ENCODE peak calls at places on chromosomes 6 and 20, in four cellular contexts. B is GM12878, O is A549, J is K562. X is an unnamed sample.

GRCh38 chr20:43936371-43936770 is 21.7 kb downstream of the TOX2 start:
- DNase-seq in B (no peak), O (no peak), J (no peak), X (no peak)

GRCh38 chr6:20008081-20008480 is 170.9 kb downstream of the ID4 start:
- DNase-seq in B (no peak), J (no peak), O (no peak), X (no peak)

GRCh38 chr20:63070771-63071540 is 64.2 kb upstream of the BHLHE23 start:
- DNase-seq in J (no peak), B (no peak), O (no peak), X (no peak)

GRCh38 chr6:158442309-158442705 is 117.6 kb upstream of the TMEM181 start:
- DNase-seq in O (no peak), B (no peak), J (no peak), X (no peak)

GRCh38 chr6:112881027-112881426 is 533.9 kb downstream of the RFPL4B start:
- DNase-seq in B (no peak), J (peak; percentile 20), O (no peak), X (no peak)

GRCh38 chr6:43924222-43924702 is 154.3 kb downstream of the VEGFA start:
- DNase-seq in B (peak; percentile 21), O (no peak), J (no peak), X (no peak)

GRCh38 chr6:140538926-140539325 is 1164.5 kb upstream of the CITED2 start:
- DNase-seq in J (no peak), O (peak; percentile 13), B (no peak), X (no peak)

GRCh38 chr6:10409766-10410209 is 5.1 kb downstream of the TFAP2A start:
- DNase-seq in O (no peak), B (no peak), J (no peak), X (no peak)

GRCh38 chr20:45470262-45470931 is 844 bp downstream of the WFDC2 start:
- DNase-seq in O (no peak), B (no peak), J (no peak), X (no peak)

GRCh38 chr6:12601881-12602280 is 114.7 kb upstream of the PHACTR1 start:
- DNase-seq in B (no peak), J (no peak), O (no peak), X (no peak)

GRCh38 chr20:1803216-1804128 is 91.7 kb upstream of the SIRPA start:
- DNase-seq in J (no peak), B (no peak), O (no peak), X (no peak)

GRCh38 chr6:99736302-99736701 is 129.7 kb downstream of the PRDM13 start:
- DNase-seq in O (peak; percentile 3), J (no peak), B (no peak), X (no peak)

GRCh38 chr20:21352703-21353102 is 44.6 kb downstream of the NKX2-4 start:
- DNase-seq in O (no peak), J (no peak), B (no peak), X (peak; percentile 51)

GRCh38 chr20:54623923-54624569 is 148.7 kb downstream of the DOK5 start:
- DNase-seq in B (no peak), O (no peak), J (no peak), X (no peak)

GRCh38 chr6:137872071-137872470 is 5.0 kb downstream of the TNFAIP3 start:
- DNase-seq in O (no peak), J (no peak), B (no peak), X (no peak)

GRCh38 chr20:24458441-24458840 is 11.0 kb upstream of the SYNDIG1 start:
- DNase-seq in O (no peak), J (no peak), B (no peak), X (no peak)

GRCh38 chr20:61061981-61062380 is 190.1 kb upstream of the CDH4 start:
- DNase-seq in J (no peak), O (no peak), B (no peak), X (no peak)

GRCh38 chr20:48690888-48691287 is 136.9 kb downstream of the PREX1 start:
- DNase-seq in J (peak; percentile 48), O (no peak), B (no peak), X (no peak)

GRCh38 chr20:9374480-9374879 is 139.9 kb upstream of the LAMP5 start:
- DNase-seq in J (no peak), O (no peak), B (no peak), X (no peak)

GRCh38 chr6:7267521-7268091 is 45.4 kb downstream of the SSR1 start:
- DNase-seq in B (no peak), O (peak; percentile 61), J (peak; percentile 73), X (peak; percentile 52)

GRCh38 chr6:25746968-25747367 is 7.6 kb upstream of the SLC17A4 start:
- DNase-seq in O (no peak), J (no peak), B (no peak), X (peak; percentile 21)

GRCh38 chr20:38110525-38111178 is 54.4 kb downstream of the TGM2 start:
- DNase-seq in J (no peak), B (no peak), O (no peak), X (no peak)

GRCh38 chr6:84033523-84034451 is at the start of gene MRAP2:
- DNase-seq in O (peak; percentile 10), B (no peak), J (peak; percentile 68), X (no peak)

GRCh38 chr20:33005908-33006775 is 1.4 kb upstream of the BPIFB2 start:
- DNase-seq in B (no peak), J (no peak), O (no peak), X (peak; percentile 95)

GRCh38 chr20:56839791-56840190 is 210.7 kb downstream of the TFAP2C start:
- DNase-seq in O (no peak), B (no peak), J (no peak), X (no peak)

GRCh38 chr6:4670295-4670694 is 105.9 kb upstream of the CDYL start:
- DNase-seq in B (no peak), J (no peak), O (no peak), X (no peak)

GRCh38 chr20:18430172-18430826 is 36.5 kb downstream of the DZANK1 start:
- DNase-seq in B (no peak), O (no peak), J (no peak), X (no peak)

GRCh38 chr20:46695888-46696287 is 6.6 kb upstream of the TP53RK start:
- DNase-seq in J (no peak), O (no peak), B (no peak), X (no peak)

GRCh38 chr20:47594157-47594556 is 92.5 kb downstream of the NCOA3 start:
- DNase-seq in O (no peak), J (no peak), B (no peak), X (no peak)

DNA sequence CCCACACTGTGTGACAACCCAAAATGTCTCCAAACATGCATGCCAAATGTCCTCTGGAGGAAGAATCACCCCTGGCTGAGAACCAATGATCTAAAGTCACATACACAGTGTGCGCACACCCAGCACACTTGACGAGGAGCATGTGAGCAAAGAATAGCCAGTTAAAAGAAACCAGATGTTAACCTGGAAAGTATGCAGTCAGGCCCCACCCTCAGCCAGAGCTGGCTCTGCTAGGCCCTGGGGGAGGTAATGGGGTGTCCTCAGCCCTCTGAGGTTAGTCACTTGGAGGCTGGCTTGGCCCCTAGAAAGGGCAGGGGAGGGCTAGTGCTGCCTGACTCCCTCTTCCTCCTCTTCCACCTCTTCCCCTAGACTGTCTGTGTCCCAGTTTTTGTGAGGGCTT is 15.2 kb upstream of the GUCA1A start:
- DNase-seq in B (no peak), J (no peak), O (no peak), X (no peak)
- TF ChIP-seq CHD4 in B (no peak), J (no peak), O (no peak), X (no peak)

GRCh38 chr6:152846825-152847224 is 96.2 kb downstream of the VIP start:
- DNase-seq in O (peak; percentile 12), J (no peak), B (no peak), X (peak; percentile 37)
- TF ChIP-seq CHD4 in O (no peak), J (no peak), B (no peak), X (no peak)

GRCh38 chr6:136090929-136091328 is 159.2 kb downstream of the MTFR2 start:
- DNase-seq in J (no peak), O (no peak), B (no peak), X (peak; percentile 46)
- TF ChIP-seq CHD4 in J (no peak), O (no peak), B (no peak), X (no peak)

GRCh38 chr6:157211603-157212455 is 111.5 kb downstream of the TMEM242 start:
- DNase-seq in J (no peak), B (no peak), O (no peak), X (no peak)

GRCh38 chr6:157213897-157214296 is 109.4 kb downstream of the TMEM242 start:
- DNase-seq in B (no peak), J (no peak), O (no peak), X (no peak)

GRCh38 chr6:157215702-157216101 is 107.6 kb downstream of the TMEM242 start:
- DNase-seq in O (no peak), J (no peak), B (no peak), X (no peak)

GRCh38 chr6:157210954-157211353 is 112.4 kb downstream of the TMEM242 start:
- DNase-seq in O (no peak), B (no peak), J (no peak), X (no peak)

DNA sequence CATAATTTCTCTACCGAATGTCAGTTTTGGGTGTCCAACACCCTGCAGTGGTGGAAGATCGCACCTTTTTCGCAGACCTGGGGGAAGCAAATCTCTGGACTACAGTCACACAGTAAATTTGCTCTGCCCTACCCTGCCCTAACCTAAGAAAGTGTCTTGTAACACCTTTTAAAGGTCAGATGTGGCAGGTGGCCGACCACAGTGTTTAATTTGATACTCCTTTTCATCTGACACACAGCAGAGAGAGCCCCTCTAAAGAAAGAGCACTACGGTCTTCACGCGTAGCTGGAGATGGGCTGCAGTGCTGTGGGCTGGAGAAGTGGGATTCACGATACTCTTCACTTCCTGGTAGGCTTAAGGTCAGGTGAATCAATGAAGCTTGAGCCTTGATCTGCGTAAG is 109.9 kb downstream of the TMEM242 start:
- DNase-seq in J (no peak), O (no peak), B (no peak), X (no peak)
- TF ChIP-seq CHD4 in J (no peak), O (no peak), B (no peak), X (no peak)

GRCh38 chr6:130713144-130713543 is 114.1 kb upstream of the SMLR1 start:
- DNase-seq in B (no peak), O (no peak), J (no peak), X (no peak)
- TF ChIP-seq CHD4 in B (no peak), O (no peak), J (no peak), X (no peak)

DNA sequence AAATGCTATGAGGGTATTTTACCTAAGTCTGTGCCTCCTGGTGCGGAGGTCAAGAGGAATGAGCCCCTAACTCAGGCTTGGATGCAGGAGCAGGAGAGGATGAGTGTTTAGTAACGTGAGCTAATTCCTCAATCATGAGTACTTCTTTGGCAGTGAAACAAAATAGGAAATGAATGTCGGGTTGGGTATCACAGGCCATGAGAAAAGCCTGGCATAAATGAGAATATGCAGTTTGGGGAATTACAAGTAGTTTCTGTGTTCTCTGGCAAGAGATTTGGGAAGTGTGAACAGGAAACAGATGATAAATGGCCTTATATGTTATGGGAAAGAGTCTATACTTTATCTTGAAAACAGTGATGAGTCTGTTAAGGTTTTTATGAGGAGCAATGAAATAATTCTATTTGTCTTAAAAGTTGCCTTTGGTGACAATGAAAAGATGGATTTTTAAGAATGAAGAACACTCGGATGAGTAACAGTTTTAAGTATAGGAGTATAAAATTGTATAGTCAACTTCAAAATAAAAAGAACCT is 59.0 kb upstream of the RNF146 start:
- DNase-seq in O (no peak), B (no peak), J (no peak), X (no peak)
- TF ChIP-seq CHD4 in O (no peak), B (no peak), J (no peak), X (no peak)

GRCh38 chr6:95203153-95203754 is 374.1 kb upstream of the MANEA start:
- DNase-seq in O (peak; percentile 37), B (no peak), J (peak; percentile 27), X (peak; percentile 10)
- TF ChIP-seq CHD4 in O (no peak), B (no peak), J (no peak), X (no peak)